ENCODE peak calls at places on chromosomes 11 and 22, in nine cellular contexts. U, H, L, Q, W, G, M, E and K are unnamed samples.

GRCh38 chr22:20235453-20235991 is 32.6 kb downstream of the RTN4R start:
- DNase-seq in U (no peak), H (no peak), L (no peak), Q (no peak), W (no peak), G (no peak), M (no peak), E (no peak), K (no peak)

GRCh38 chr11:91433284-91434010 is 791.2 kb upstream of the FAT3 start:
- DNase-seq in U (no peak), H (no peak), L (no peak), Q (no peak), W (no peak), G (peak), M (no peak), E (peak), K (no peak)

GRCh38 chr11:84019576-84020194 is 733.5 kb upstream of the CCDC90B start:
- DNase-seq in U (no peak), H (no peak), L (no peak), Q (no peak), W (no peak), G (peak), M (peak), E (peak), K (no peak)

GRCh38 chr11:14973621-14974020 is 1.5 kb upstream of the CALCA start:
- DNase-seq in U (no peak), H (no peak), L (no peak), Q (no peak), W (peak), G (no peak), M (peak), E (peak), K (peak)

GRCh38 chr11:65382804-65383368 is 440 bp upstream of the SLC25A45 start:
- DNase-seq in U (no peak), H (no peak), L (no peak), Q (peak), W (no peak), G (no peak), M (no peak), E (no peak), K (peak)

GRCh38 chr11:100632970-100633452 is 54.1 kb upstream of the ARHGAP42 start:
- DNase-seq in U (peak), H (peak), L (peak), Q (no peak), W (no peak), G (peak), M (no peak), E (peak), K (no peak)

GRCh38 chr11:69311767-69312385 is 17.9 kb downstream of the MYEOV start:
- DNase-seq in U (no peak), H (no peak), L (no peak), Q (no peak), W (peak), G (no peak), M (no peak), E (no peak), K (no peak)

GRCh38 chr11:64112771-64113461 is 53.0 kb downstream of the MACROD1 start:
- DNase-seq in U (no peak), H (no peak), L (no peak), Q (no peak), W (no peak), G (no peak), M (no peak), E (no peak), K (no peak)

GRCh38 chr11:130145975-130146776 is 13.4 kb upstream of the ST14 start:
- DNase-seq in U (peak), H (peak), L (no peak), Q (peak), W (no peak), G (no peak), M (peak), E (no peak), K (peak)

GRCh38 chr22:24416095-24416494 is 11.3 kb upstream of the ADORA2A start:
- DNase-seq in U (no peak), H (no peak), L (no peak), Q (no peak), W (no peak), G (no peak), M (no peak), E (no peak), K (peak)

GRCh38 chr11:69492201-69492991 is 10.9 kb downstream of the LINC01488 start:
- DNase-seq in U (no peak), H (peak), L (no peak), Q (no peak), W (no peak), G (no peak), M (no peak), E (peak), K (no peak)

GRCh38 chr22:23695141-23695540 is 4.3 kb downstream of the RGL4 start:
- DNase-seq in U (no peak), H (no peak), L (no peak), Q (no peak), W (no peak), G (no peak), M (no peak), E (no peak), K (no peak)

GRCh38 chr11:22244986-22245592 is 52.2 kb downstream of the ANO5 start:
- DNase-seq in U (peak), H (peak), L (peak), Q (peak), W (peak), G (peak), M (peak), E (peak), K (peak)

GRCh38 chr11:116614306-116615210 is 158.2 kb downstream of the BUD13 start:
- DNase-seq in U (no peak), H (no peak), L (no peak), Q (no peak), W (no peak), G (no peak), M (no peak), E (no peak), K (no peak)

GRCh38 chr11:62747475-62748160 is 6.3 kb downstream of the ZBTB3 start:
- DNase-seq in U (no peak), H (no peak), L (no peak), Q (no peak), W (no peak), G (no peak), M (no peak), E (no peak), K (no peak)

GRCh38 chr22:40432625-40433024 is 62.2 kb downstream of the SGSM3 start:
- DNase-seq in U (no peak), H (no peak), L (no peak), Q (no peak), W (no peak), G (no peak), M (no peak), E (no peak), K (no peak)

GRCh38 chr22:49613871-49614270 is 213.8 kb downstream of the BRD1 start:
- DNase-seq in U (no peak), H (peak), L (no peak), Q (no peak), W (no peak), G (no peak), M (no peak), E (no peak), K (no peak)

GRCh38 chr22:49623176-49623575 is 204.5 kb downstream of the BRD1 start:
- DNase-seq in U (no peak), H (no peak), L (no peak), Q (no peak), W (no peak), G (no peak), M (no peak), E (no peak), K (peak)

GRCh38 chr11:48129697-48130395 is 86.8 kb upstream of the OR4B1 start:
- DNase-seq in U (no peak), H (no peak), L (peak), Q (no peak), W (no peak), G (no peak), M (peak), E (no peak), K (no peak)

GRCh38 chr11:135008001-135008405 is 596.0 kb upstream of the B3GAT1 start:
- DNase-seq in U (no peak), H (no peak), L (no peak), Q (no peak), W (no peak), G (no peak), M (peak), E (no peak), K (no peak)

GRCh38 chr11:16265022-16265421 is 91.3 kb downstream of the SOX6 start:
- DNase-seq in U (no peak), H (no peak), L (no peak), Q (no peak), W (no peak), G (no peak), M (no peak), E (no peak), K (no peak)

GRCh38 chr11:40186401-40187091 is 1272.9 kb downstream of the LRRC4C start:
- DNase-seq in U (no peak), H (no peak), L (no peak), Q (no peak), W (no peak), G (no peak), M (no peak), E (no peak), K (no peak)

GRCh38 chr11:35802672-35803071 is 140.1 kb downstream of the TRIM44 start:
- DNase-seq in U (no peak), H (no peak), L (no peak), Q (no peak), W (no peak), G (no peak), M (no peak), E (no peak), K (no peak)
- H3K27ac ChIP-seq in U (no peak), H (no peak), L (no peak), Q (no peak), W (no peak), G (no peak), M (no peak), E (no peak), K (no peak)

DNA sequence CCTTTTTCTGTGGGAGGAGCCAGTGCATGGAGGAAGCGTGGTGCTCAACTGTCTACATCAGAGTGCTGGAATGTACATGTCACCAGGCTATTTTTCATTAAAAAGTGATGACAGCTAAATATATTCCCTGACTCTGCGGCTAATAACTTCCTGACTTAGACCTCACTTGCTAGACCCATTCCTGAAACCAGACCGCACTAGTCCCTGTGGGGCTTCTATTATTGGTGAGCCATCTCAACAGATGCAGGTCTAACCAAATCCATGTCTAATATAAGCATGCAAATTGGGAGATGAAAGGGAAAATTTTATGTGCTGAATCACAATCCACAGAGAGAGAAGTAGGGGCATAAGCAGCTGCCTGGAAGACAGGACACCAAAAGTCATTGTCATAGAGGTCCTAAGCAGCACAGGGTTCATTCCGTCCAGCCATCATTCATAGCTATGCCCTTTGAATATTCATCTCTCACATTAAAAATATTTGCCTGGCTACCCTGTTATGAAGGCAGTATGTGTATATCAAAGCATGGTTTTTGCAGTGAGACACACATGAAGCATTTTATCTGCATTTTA is 110.9 kb upstream of the BLID start:
- DNase-seq in U (no peak), H (no peak), L (no peak), Q (no peak), W (no peak), G (no peak), M (no peak), E (peak), K (no peak)
- H3K27ac ChIP-seq in U (no peak), H (no peak), L (no peak), Q (no peak), W (no peak), G (no peak), M (no peak), E (no peak), K (no peak)

DNA sequence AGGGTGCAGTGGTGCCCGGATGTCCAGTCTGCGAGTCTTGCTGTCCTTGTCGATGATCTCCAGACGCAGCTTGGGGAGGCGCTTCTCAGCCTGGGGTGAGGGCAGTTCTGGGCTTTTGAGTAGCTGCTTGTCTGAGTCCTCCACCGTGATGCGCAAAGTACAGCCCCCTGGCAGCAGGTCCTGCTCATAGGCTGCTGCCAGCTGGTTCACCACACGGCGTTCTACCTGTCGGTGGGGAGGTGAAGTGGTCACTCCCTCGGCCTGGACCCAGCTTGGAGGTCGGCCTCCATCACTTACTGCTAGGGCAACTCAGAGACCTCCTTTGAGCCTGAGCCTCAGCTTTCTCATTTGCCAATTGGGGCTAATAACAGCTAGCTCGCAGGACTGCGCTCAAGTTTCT is 49.4 kb upstream of the PHOX2A start:
- DNase-seq in U (no peak), H (no peak), L (no peak), Q (no peak), W (no peak), G (no peak), M (no peak), E (no peak), K (no peak)
- H3K27ac ChIP-seq in U (no peak), H (no peak), L (no peak), Q (no peak), W (no peak), G (no peak), M (no peak), E (no peak), K (no peak)

DNA sequence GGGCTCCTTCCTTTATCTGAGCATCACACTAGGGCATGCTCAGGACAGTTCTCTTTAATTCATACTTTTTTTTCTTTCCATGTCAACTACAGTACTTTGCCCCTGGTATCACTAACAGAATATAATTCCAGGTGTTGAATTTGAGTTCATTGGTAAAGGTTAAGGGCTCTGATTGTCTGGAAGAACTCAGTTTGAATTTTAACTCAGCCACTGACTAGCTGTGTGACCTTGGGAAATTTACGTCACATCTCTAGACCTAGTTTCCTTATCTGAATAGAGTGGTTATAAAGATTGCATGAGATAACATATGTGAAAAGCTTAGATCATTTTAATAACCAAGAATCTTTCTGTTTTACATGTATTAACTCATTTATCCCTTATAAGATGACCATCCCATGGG is 15.9 kb upstream of the ZC3H12C start:
- DNase-seq in U (no peak), H (no peak), L (no peak), Q (no peak), W (no peak), G (no peak), M (no peak), E (no peak), K (no peak)
- H3K27ac ChIP-seq in U (no peak), H (no peak), L (peak), Q (no peak), W (peak), G (peak), M (no peak), E (peak), K (no peak)

GRCh38 chr22:29933619-29934018 is 50.6 kb downstream of the MTMR3 start:
- DNase-seq in U (no peak), H (no peak), L (no peak), Q (no peak), W (no peak), G (no peak), M (no peak), E (no peak), K (no peak)
- H3K27ac ChIP-seq in U (no peak), H (no peak), L (no peak), Q (no peak), W (no peak), G (no peak), M (no peak), E (no peak), K (no peak)

DNA sequence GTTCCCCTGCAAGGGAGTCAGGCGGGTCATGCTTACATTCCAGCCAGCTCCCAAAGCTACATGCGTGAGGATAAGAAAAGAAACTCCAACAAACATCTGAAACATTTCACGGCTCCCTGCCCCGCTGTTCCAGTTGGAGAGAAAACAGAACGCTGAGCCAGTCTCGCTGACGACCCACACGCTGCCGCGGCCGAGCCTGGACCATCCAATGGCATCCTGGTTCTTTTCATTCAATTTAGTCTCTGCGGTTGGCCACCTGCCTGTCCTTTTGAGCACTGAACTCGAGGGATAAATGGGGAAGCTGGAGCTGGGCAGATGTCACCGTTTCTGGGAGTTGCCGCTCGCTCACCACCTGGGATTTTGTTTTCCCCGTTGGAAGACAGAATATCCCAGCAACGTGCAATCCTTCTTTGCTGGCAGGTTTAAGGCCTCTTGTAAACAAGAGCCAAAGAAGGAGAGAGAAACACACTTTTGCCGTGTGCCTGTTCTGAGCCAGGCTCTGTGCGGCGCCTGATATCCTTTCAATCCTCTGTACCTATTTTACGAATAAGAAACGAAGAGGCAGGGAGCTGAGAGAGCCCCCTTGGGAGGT is 45.3 kb upstream of the SHISAL1 start:
- DNase-seq in U (no peak), H (peak), L (no peak), Q (no peak), W (no peak), G (no peak), M (no peak), E (peak), K (no peak)
- H3K27ac ChIP-seq in U (no peak), H (peak), L (no peak), Q (no peak), W (no peak), G (no peak), M (no peak), E (no peak), K (no peak)

DNA sequence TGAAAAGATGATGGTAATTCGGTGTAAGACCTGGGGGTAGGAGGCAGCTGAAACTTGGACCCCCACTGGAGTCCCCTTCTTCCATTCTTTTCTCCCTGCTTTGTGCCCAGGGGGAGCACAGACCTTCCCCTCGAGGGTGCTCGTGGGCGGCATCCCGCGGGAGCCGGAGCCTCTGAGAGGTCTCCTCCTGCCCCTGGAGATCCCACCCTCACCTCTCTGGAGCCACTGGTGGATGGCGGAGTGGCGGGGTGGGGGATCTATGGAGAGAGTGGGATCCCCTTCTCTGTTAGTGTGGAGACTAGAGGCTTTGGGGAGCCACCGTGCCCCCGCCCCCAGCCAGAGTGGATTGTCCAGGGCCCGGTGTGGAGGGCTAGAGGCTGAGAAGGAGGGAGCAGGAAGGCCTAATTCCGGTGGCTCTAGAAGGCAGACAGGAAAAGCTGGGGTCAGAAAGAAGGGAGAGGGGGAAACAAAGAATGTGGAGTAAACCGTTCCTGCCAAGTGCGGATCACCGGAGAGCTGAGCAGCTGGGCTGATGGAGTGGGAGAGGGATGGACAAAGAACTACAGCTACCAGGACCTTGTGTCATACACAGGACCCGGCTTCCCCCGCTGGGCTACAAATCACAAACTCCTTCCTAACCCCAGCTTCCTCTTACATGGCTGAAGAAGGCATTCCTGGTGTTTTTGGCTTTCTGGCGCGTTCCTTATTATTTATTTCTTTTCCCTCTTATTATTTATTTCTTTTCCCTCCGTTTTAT is 41.9 kb downstream of the KCNJ1 start:
- DNase-seq in U (no peak), H (no peak), L (no peak), Q (no peak), W (no peak), G (no peak), M (no peak), E (no peak), K (no peak)
- H3K27ac ChIP-seq in U (no peak), H (no peak), L (no peak), Q (no peak), W (no peak), G (no peak), M (no peak), E (no peak), K (no peak)

GRCh38 chr22:35066768-35067167 is 810 bp downstream of the ISX start:
- DNase-seq in U (no peak), H (no peak), L (no peak), Q (no peak), W (no peak), G (no peak), M (no peak), E (no peak), K (no peak)
- H3K27ac ChIP-seq in U (no peak), H (no peak), L (no peak), Q (no peak), W (no peak), G (no peak), M (no peak), E (no peak), K (no peak)

DNA sequence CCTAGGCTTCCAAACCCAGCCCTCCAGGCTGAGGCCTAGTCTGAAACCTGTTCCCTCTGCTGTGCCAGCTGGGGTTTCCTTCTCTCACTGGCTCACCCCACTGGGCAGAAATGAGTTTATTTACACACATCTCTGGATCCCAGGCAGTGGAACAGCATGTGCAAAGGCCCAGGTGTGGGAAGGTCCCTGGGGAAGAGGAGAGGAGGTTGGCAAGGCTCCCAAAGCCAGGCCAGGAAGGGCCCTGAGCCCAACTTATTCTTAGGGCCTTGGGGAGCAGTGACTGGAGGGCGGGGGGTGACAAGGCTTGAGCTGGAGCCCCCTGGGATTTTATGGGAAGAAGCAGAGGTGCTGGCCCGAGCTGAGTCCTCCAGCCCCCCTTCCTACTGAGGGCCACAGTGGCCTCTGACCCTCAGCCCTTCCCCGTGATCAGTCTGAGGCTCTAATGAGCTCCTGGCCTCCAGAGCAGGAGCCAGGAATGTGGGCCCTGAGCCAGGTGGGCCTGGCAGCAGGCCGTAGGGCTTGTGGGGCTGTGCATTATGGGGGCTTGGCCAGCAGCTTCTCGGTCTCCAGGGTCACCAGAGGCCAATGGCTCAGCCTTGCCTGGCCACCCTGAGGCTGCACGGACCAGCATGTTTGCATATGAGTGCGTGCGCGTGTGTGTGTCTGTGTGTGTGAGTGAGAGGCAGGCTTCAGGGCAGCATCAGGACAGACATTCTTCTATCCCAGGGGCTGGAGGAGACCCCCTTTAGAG is 2.9 kb downstream of the MYO7A start:
- DNase-seq in U (no peak), H (peak), L (no peak), Q (no peak), W (no peak), G (no peak), M (no peak), E (peak), K (peak)
- H3K27ac ChIP-seq in U (no peak), H (peak), L (no peak), Q (no peak), W (no peak), G (no peak), M (no peak), E (no peak), K (peak)